ENCODE peak calls at places on chromosomes 16 and 17, in five cellular contexts. S is SK-N-SH, O is H1, G is GM12878, N is K562. U is an unnamed sample.

GRCh38 chr17:12107905-12108304 is 87.2 kb downstream of the MAP2K4 start:
- DNase-seq in S (no peak), O (no peak), G (no peak), N (no peak), U (no peak)

GRCh38 chr17:60899115-60899514 is 221.5 kb downstream of the BCAS3 start:
- DNase-seq in S (no peak), O (no peak), G (no peak), N (no peak), U (no peak)

GRCh38 chr17:18362509-18363020 is 785 bp downstream of the SHMT1 start:
- DNase-seq in S (peak), O (peak), G (no peak), N (no peak), U (peak)

GRCh38 chr16:4347010-4347409 is 4.1 kb downstream of the PAM16 start:
- DNase-seq in S (no peak), O (no peak), G (no peak), N (no peak), U (peak)

GRCh38 chr16:891353-891740 is 79.4 kb downstream of the LMF1 start:
- DNase-seq in S (no peak), O (no peak), G (no peak), N (no peak), U (no peak)

GRCh38 chr16:3485821-3486505 is 9.3 kb downstream of the C16orf90 start:
- DNase-seq in S (peak), O (no peak), G (no peak), N (no peak), U (no peak)

GRCh38 chr17:2900842-2901241 is 104.6 kb downstream of the RAP1GAP2 start:
- DNase-seq in S (no peak), O (no peak), G (no peak), N (no peak), U (no peak)

GRCh38 chr17:57939797-57940196 is 15.4 kb downstream of the CUEDC1 start:
- DNase-seq in S (no peak), O (no peak), G (peak), N (no peak), U (no peak)

GRCh38 chr17:8326591-8327583 is 12.8 kb upstream of the ODF4 start:
- DNase-seq in S (peak), O (peak), G (no peak), N (no peak), U (no peak)

GRCh38 chr17:64264891-64265290 is 1.8 kb upstream of the TEX2 start:
- DNase-seq in S (no peak), O (no peak), G (no peak), N (no peak), U (no peak)

GRCh38 chr17:45869676-45870341 is 24.5 kb upstream of the MAPT start:
- DNase-seq in S (no peak), O (no peak), G (no peak), N (peak), U (no peak)

GRCh38 chr16:70455910-70456309 is 1.5 kb downstream of the FCSK start:
- DNase-seq in S (no peak), O (no peak), G (no peak), N (peak), U (no peak)

GRCh38 chr16:49838361-49838638 is 17.6 kb downstream of the ZNF423 start:
- DNase-seq in S (no peak), O (no peak), G (no peak), N (no peak), U (no peak)

GRCh38 chr16:59510008-59510424 is 775.9 kb upstream of the GOT2 start:
- DNase-seq in S (no peak), O (no peak), G (no peak), N (no peak), U (no peak)

GRCh38 chr17:49715717-49716279 is 8.0 kb upstream of the SLC35B1 start:
- DNase-seq in S (no peak), O (no peak), G (no peak), N (no peak), U (no peak)

GRCh38 chr16:48963306-48963705 is 318.3 kb downstream of the CBLN1 start:
- DNase-seq in S (no peak), O (no peak), G (no peak), N (no peak), U (no peak)

GRCh38 chr16:2152695-2153506 is 2.7 kb upstream of the TRAF7 start:
- DNase-seq in S (no peak), O (no peak), G (no peak), N (peak), U (peak)

GRCh38 chr17:61354895-61355294 is 44.7 kb upstream of the TBX2 start:
- DNase-seq in S (no peak), O (no peak), G (no peak), N (no peak), U (no peak)

GRCh38 chr17:68035131-68035522 is 408 bp upstream of the KPNA2 start:
- DNase-seq in S (no peak), O (peak), G (no peak), N (no peak), U (no peak)

GRCh38 chr17:78364436-78365281 is 4.8 kb upstream of the SOCS3 start:
- DNase-seq in S (no peak), O (no peak), G (no peak), N (peak), U (no peak)

GRCh38 chr17:64001763-64002529 is 3.8 kb downstream of the PRR29 start:
- DNase-seq in S (peak), O (no peak), G (no peak), N (peak), U (no peak)

GRCh38 chr17:78459696-78460095 is 81.2 kb downstream of the PGS1 start:
- DNase-seq in S (no peak), O (no peak), G (no peak), N (no peak), U (no peak)

GRCh38 chr16:83989300-83989699 is 21.3 kb downstream of the NECAB2 start:
- DNase-seq in S (peak), O (no peak), G (no peak), N (no peak), U (no peak)

GRCh38 chr16:87064731-87065720 is 252.2 kb downstream of the C16orf95 start:
- DNase-seq in S (no peak), O (no peak), G (no peak), N (no peak), U (no peak)

GRCh38 chr17:71149607-71150006 is 971.2 kb upstream of the SOX9 start:
- DNase-seq in S (no peak), O (no peak), G (no peak), N (no peak), U (no peak)

GRCh38 chr17:61048398-61049106 is 351.1 kb upstream of the TBX2 start:
- DNase-seq in S (no peak), O (no peak), G (no peak), N (no peak), U (no peak)

GRCh38 chr16:89530401-89531381 is 22.5 kb downstream of the SPG7 start:
- DNase-seq in S (no peak), O (no peak), G (no peak), N (no peak), U (no peak)

GRCh38 chr17:73316919-73317505 is 5.2 kb upstream of the CDC42EP4 start:
- DNase-seq in S (no peak), O (no peak), G (peak), N (no peak), U (no peak)

GRCh38 chr16:81179219-81179618 is 59.3 kb upstream of the BCO1 start:
- DNase-seq in S (no peak), O (no peak), G (no peak), N (no peak), U (no peak)

GRCh38 chr17:80322864-80323263 is 62.2 kb downstream of the RNF213 start:
- DNase-seq in S (no peak), O (no peak), G (no peak), N (no peak), U (no peak)

GRCh38 chr17:6327007-6327406 is 107.9 kb downstream of the AIPL1 start:
- DNase-seq in S (no peak), O (peak), G (no peak), N (no peak), U (no peak)

DNA sequence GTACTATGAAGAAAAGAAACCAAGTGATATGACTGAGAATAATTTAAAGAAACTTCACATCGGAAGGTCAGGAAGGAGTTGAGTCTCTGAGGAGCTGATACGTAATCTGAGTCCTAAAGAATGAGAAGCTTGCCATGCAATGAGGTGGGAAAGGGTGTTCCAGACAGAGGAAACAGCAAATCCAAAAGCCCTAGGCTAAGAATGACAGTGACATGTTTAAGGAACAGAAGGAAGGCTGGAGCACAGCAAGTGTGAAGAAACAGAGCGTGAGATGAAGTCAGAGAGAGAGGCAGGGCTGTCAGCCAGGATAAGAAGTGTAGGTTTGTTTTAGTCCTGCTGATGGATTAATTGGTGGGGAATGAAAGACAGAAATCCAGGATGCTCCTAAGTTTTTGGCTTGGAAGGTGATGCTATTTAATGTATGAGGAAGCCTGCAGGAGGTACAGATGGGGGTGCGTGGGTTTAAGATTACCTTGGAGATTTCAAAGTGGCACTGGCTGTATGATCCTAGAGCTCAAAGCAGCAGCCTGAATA is 14.5 kb downstream of the MMP28 start:
- DNase-seq in S (no peak), O (no peak), G (no peak), N (no peak), U (no peak)
- H3K4me3 ChIP-seq in S (no peak), O (no peak), G (no peak), N (no peak), U (no peak)

DNA sequence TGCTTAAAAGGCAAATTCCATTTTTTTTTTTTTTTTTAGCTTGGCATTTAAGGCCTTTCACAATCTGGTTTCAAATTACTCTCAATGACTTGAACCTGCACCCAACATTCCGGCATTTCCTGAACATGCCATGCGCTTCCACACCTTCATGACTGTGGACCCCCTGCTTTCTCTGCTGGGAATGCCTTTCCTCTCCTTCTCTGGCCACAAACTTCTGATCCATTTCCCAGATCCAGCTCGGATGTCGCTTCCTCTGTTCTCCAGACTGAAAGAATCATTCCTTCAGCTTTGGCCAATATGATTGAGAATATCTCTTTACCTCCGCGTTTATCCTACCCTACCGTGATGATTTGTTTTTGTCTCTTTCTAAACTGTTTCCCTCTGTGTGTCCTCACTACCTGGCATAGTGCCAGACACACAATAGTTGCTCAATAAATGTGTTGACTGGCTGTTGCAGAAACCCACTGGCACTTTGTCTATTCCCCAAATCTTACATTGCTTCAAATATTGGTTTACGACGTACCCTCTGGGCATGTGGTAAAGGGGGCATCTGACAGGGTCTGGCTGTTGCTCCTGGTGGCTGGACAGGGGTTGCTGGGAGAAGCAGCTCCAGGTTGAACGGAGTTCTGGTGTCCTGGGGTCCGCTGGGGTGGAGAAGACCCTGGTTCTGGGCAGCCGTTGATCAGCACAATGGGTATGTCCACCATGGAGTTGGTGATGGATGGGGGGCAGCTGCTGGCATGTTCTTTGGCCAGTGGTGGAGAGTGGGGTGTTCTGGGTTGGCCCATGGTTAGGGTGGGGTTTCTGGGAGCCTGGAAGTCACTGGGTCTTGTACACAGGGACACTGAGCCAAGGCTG is 14.7 kb downstream of the TNS4 start:
- DNase-seq in S (no peak), O (no peak), G (no peak), N (no peak), U (no peak)
- TF ChIP-seq CHD2 in S (no peak), O (no peak), G (no peak), N (no peak), U (no peak)

GRCh38 chr17:77306790-77307478 is 166.2 kb downstream of the SEC14L1 start:
- DNase-seq in S (no peak), O (no peak), G (no peak), N (peak), U (peak)
- TF ChIP-seq TAF1 in S (no peak), O (no peak), G (no peak), N (no peak), U (peak)

DNA sequence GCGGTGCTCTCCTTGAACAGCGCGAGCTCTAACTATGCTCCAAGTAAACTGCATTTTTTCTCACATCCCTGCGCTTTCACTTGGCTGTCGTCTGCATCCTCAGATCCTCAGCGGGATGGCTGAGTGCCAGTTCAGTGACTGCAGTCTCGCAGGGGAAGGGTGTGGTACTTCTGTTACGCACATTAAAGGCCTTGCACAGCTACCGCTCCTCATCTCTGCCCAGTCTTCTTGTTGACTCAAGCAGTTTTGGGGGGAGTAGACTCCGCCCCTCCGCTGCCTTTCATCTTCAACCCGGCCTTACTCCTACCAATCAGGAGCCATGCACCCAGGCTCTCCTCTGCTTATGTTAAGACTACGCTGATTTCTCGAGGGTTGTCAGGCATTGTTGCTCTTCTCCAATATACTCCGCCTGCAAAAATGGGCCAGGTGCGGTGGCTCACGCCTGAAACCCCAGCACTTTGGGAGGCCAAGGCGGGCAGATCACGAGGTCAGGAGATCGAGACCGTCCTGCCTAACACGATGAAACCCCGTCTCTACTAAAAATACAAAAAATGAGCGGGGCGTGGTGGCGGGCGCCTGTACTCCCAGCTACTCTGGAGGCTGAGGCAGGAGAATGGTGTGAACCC is 10.0 kb downstream of the ATP5PD start:
- DNase-seq in S (no peak), O (no peak), G (no peak), N (peak), U (no peak)
- H3K4me3 ChIP-seq in S (no peak), O (no peak), G (no peak), N (no peak), U (peak)

DNA sequence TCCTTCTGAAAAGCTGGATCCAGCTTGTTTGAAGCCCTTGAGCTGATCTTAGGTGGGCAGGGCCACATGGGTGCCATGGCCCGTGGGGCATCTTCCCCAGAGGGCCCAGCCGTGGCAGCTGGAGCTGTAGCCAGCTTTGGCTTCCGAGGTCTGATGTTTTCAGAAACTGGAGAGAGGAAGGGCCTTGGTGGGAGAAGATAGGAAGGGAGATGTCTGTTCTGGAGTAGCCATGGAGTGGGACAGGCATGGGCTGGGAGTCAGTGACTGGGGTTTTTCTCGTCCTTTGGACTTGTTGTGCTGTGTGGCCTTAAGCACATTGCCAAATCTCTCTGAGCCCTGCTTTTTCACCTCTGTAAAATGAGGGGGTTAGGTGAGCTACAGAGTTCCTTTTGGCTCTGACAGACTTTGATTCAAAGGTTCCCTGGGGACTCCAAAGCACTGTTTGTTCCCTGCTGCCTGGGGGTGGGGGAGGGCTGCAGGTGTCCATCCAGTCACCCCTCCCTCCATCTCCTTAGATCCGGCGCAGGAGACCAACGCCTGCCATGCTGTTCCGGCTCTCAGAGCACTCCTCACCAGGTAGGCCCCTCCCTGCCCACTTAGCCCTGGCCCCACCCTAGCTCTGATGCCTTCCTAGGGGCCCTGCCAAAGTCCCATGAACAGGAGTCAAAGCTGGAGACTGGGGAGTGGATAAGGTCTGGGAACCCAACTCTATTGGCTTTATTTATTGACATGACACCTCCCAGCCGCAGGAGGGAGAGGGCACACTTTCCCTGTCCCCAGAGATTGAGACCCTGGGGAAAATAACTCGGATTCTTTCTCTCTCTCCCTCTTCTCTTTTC is 2.1 kb downstream of the PPP1R1B start:
- DNase-seq in S (no peak), O (no peak), G (no peak), N (no peak), U (no peak)
- TF ChIP-seq CHD2 in S (no peak), O (no peak), G (no peak), N (no peak), U (no peak)

GRCh38 chr17:76678330-76678729 is 32.4 kb downstream of the MXRA7 start:
- DNase-seq in S (no peak), O (no peak), G (no peak), N (peak), U (no peak)
- TF ChIP-seq TAF1 in S (no peak), O (no peak), G (no peak), N (no peak), U (no peak)

GRCh38 chr17:62616993-62617893 is 10.2 kb upstream of the MRC2 start:
- DNase-seq in S (no peak), O (peak), G (no peak), N (no peak), U (peak)

GRCh38 chr17:62621223-62621622 is 6.2 kb upstream of the MRC2 start:
- DNase-seq in S (no peak), O (no peak), G (no peak), N (no peak), U (no peak)

GRCh38 chr17:62617894-62618472 is 9.5 kb upstream of the MRC2 start:
- DNase-seq in S (no peak), O (no peak), G (no peak), N (no peak), U (peak)

GRCh38 chr17:62618647-62619412 is 8.6 kb upstream of the MRC2 start:
- DNase-seq in S (no peak), O (no peak), G (no peak), N (no peak), U (no peak)

DNA sequence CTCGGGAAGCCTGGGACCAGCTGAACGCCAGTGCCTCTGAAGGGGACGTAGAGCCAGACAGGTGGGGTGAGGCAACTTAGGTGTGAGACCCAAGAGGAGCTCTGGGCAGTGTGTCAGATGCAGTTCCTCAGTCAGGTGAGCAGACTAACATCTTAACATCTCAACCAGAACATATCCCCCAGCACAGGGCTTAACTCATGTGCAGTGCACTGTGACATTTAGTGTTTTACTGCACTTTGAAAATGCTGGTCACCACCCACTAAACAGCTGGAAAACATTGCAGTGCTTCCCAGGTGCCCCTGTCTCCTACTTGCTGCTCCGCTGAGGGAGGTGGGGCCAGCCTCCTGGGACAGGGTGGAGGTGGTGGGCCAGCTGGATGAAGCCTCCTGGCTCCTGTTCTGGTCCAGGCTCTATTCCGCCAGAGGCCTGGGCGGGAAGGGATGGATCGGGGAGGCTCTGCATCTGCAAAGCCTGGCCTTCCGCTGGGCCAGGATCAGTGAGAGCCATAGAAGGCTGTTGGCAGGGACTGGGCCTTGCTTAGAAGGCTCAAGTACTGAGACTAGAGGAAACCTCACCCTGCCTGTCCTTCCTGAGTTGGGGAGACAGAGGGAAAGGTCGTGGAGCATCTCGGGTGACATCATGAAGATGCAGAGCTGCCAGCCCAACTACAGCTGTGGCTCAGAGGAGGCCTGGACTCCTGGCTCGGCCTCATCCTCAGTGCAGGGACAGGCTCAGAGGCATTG is 7.9 kb upstream of the MRC2 start:
- DNase-seq in S (no peak), O (no peak), G (no peak), N (no peak), U (no peak)
- H3K4me3 ChIP-seq in S (no peak), O (no peak), G (no peak), N (no peak), U (no peak)

U was measured in HepG2.